ENCODE peak calls at places on chromosomes 12 and 14, in eight cellular contexts. D, O, Q, J, X, C, Y and L are unnamed samples.

GRCh38 chr12:104370989-104371870 is 67.7 kb downstream of the EID3 start:
- DNase-seq in D (no peak), O (peak), Q (no peak), J (no peak), X (no peak), C (no peak), Y (no peak), L (peak)

GRCh38 chr14:100051543-100051942 is 13.7 kb upstream of the EVL start:
- DNase-seq in D (no peak), O (no peak), Q (no peak), J (no peak), X (no peak), C (no peak), Y (no peak), L (no peak)

GRCh38 chr12:41250748-41251147 is 62.6 kb downstream of the PDZRN4 start:
- DNase-seq in D (no peak), O (no peak), Q (no peak), J (no peak), X (no peak), C (no peak), Y (no peak), L (no peak)

GRCh38 chr12:1760566-1761382 is 59.6 kb upstream of the LRTM2 start:
- DNase-seq in D (no peak), O (peak), Q (no peak), J (no peak), X (no peak), C (no peak), Y (no peak), L (no peak)

GRCh38 chr14:23402296-23403138 is 5.6 kb downstream of the MYH6 start:
- DNase-seq in D (no peak), O (no peak), Q (no peak), J (no peak), X (no peak), C (no peak), Y (no peak), L (no peak)

GRCh38 chr12:37548266-37548805 is 768.2 kb upstream of the ALG10B start:
- DNase-seq in D (no peak), O (no peak), Q (no peak), J (no peak), X (no peak), C (no peak), Y (no peak), L (no peak)

GRCh38 chr12:90407841-90408240 is 547.1 kb downstream of the CCER1 start:
- DNase-seq in D (no peak), O (no peak), Q (no peak), J (no peak), X (no peak), C (no peak), Y (no peak), L (no peak)

GRCh38 chr12:116466536-116466935 is 92.6 kb upstream of the MAP1LC3B2 start:
- DNase-seq in D (no peak), O (no peak), Q (no peak), J (no peak), X (no peak), C (no peak), Y (no peak), L (no peak)

GRCh38 chr12:65761301-65761700 is 63.0 kb upstream of the HMGA2 start:
- DNase-seq in D (no peak), O (no peak), Q (no peak), J (no peak), X (no peak), C (no peak), Y (no peak), L (no peak)

GRCh38 chr14:74160763-74161162 is 76.0 kb downstream of the LIN52 start:
- DNase-seq in D (no peak), O (no peak), Q (no peak), J (no peak), X (no peak), C (no peak), Y (no peak), L (no peak)

GRCh38 chr12:111437816-111438454 is 32.2 kb downstream of the SH2B3 start:
- DNase-seq in D (peak), O (peak), Q (peak), J (no peak), X (peak), C (no peak), Y (no peak), L (peak)

GRCh38 chr14:61003571-61003970 is 22.5 kb downstream of the SLC38A6 start:
- DNase-seq in D (no peak), O (peak), Q (no peak), J (no peak), X (no peak), C (no peak), Y (no peak), L (no peak)

GRCh38 chr12:114853003-114853529 is 169.1 kb upstream of the TBX3 start:
- DNase-seq in D (no peak), O (peak), Q (no peak), J (no peak), X (no peak), C (no peak), Y (no peak), L (no peak)

GRCh38 chr12:111448831-111449790 is 43.4 kb downstream of the SH2B3 start:
- DNase-seq in D (no peak), O (peak), Q (no peak), J (no peak), X (no peak), C (no peak), Y (peak), L (no peak)

GRCh38 chr14:91830777-91831176 is 36.6 kb downstream of the TC2N start:
- DNase-seq in D (no peak), O (no peak), Q (no peak), J (no peak), X (no peak), C (no peak), Y (no peak), L (no peak)

GRCh38 chr12:80044694-80045046 is 54.7 kb upstream of the OTOGL start:
- DNase-seq in D (peak), O (peak), Q (no peak), J (no peak), X (no peak), C (no peak), Y (no peak), L (no peak)

GRCh38 chr14:90785474-90785873 is 30.8 kb downstream of the TTC7B start:
- DNase-seq in D (no peak), O (peak), Q (peak), J (no peak), X (peak), C (no peak), Y (no peak), L (no peak)

GRCh38 chr14:105476937-105477658 is 2.5 kb downstream of the CRIP2 start:
- DNase-seq in D (no peak), O (no peak), Q (no peak), J (no peak), X (no peak), C (no peak), Y (no peak), L (no peak)

GRCh38 chr14:24429395-24430142 is at the start of the genes CBLN3 and KHNYN:
- DNase-seq in D (peak), O (peak), Q (peak), J (peak), X (peak), C (peak), Y (peak), L (peak)

GRCh38 chr12:105204127-105204526 is 31.8 kb downstream of the APPL2 start:
- DNase-seq in D (no peak), O (no peak), Q (no peak), J (no peak), X (no peak), C (no peak), Y (no peak), L (no peak)

GRCh38 chr12:132771126-132771838 is 9.7 kb upstream of the ANKLE2 start:
- DNase-seq in D (no peak), O (peak), Q (peak), J (peak), X (no peak), C (no peak), Y (no peak), L (no peak)

GRCh38 chr12:40099423-40099853 is 6.4 kb downstream of the SLC2A13 start:
- DNase-seq in D (no peak), O (no peak), Q (no peak), J (no peak), X (no peak), C (no peak), Y (no peak), L (no peak)

GRCh38 chr14:65222434-65222833 is 120.1 kb upstream of the MAX start:
- DNase-seq in D (no peak), O (peak), Q (peak), J (peak), X (peak), C (no peak), Y (no peak), L (peak)

GRCh38 chr14:97976861-97977260 is 1179.7 kb downstream of the VRK1 start:
- DNase-seq in D (no peak), O (no peak), Q (no peak), J (no peak), X (no peak), C (no peak), Y (no peak), L (no peak)

GRCh38 chr14:52175982-52176502 is 91.5 kb upstream of the PTGDR start:
- DNase-seq in D (no peak), O (no peak), Q (no peak), J (no peak), X (no peak), C (no peak), Y (no peak), L (no peak)